ENCODE peak calls at places on chromosomes 2 and 18, in ten cellular contexts. F is HCT116, Z is IMR-90, I is cardiac muscle cell, H is WTC11, Y is uterus, N is adrenal gland, U is body of pancreas, O is heart left ventricle, X is coronary artery. A is an unnamed sample.

GRCh38 chr2:235095569-235095968 is 143.8 kb downstream of the SH3BP4 start:
- DNase-seq in F (no peak), Z (peak), I (no peak), H (no peak), Y (no peak), N (no peak), U (no peak), O (no peak), X (no peak), A (no peak)

GRCh38 chr18:76923485-76924085 is 101.2 kb downstream of the ZNF236 start:
- DNase-seq in F (peak), Z (peak), I (peak), H (peak), Y (no peak), N (no peak), U (peak), O (no peak), X (no peak), A (no peak)

GRCh38 chr2:229408356-229408755 is 137.3 kb upstream of the PID1 start:
- DNase-seq in F (peak), Z (peak), I (no peak), H (no peak), Y (peak), N (peak), U (peak), O (no peak), X (no peak), A (no peak)

GRCh38 chr2:38466849-38467767 is 90.0 kb upstream of the ATL2 start:
- DNase-seq in F (no peak), Z (peak), I (no peak), H (no peak), Y (peak), N (no peak), U (no peak), O (no peak), X (no peak), A (no peak)

GRCh38 chr2:241307055-241307454 is 8.4 kb downstream of the HDLBP start:
- DNase-seq in F (no peak), Z (no peak), I (no peak), H (no peak), Y (no peak), N (no peak), U (no peak), O (no peak), X (no peak), A (no peak)

GRCh38 chr2:69223759-69224494 is 163.1 kb downstream of the GFPT1 start:
- DNase-seq in F (no peak), Z (no peak), I (no peak), H (no peak), Y (no peak), N (no peak), U (no peak), O (no peak), X (no peak), A (no peak)

GRCh38 chr2:107402330-107402729 is 424.4 kb upstream of the RGPD4 start:
- DNase-seq in F (no peak), Z (no peak), I (no peak), H (no peak), Y (no peak), N (no peak), U (no peak), O (no peak), X (no peak), A (no peak)

GRCh38 chr2:239378918-239379640 is 21.7 kb downstream of the HDAC4 start:
- DNase-seq in F (no peak), Z (no peak), I (no peak), H (no peak), Y (no peak), N (no peak), U (peak), O (peak), X (no peak), A (no peak)

GRCh38 chr2:175567435-175568061 is 386.0 kb upstream of the ATP5MC3 start:
- DNase-seq in F (no peak), Z (no peak), I (no peak), H (no peak), Y (no peak), N (no peak), U (no peak), O (no peak), X (no peak), A (no peak)

GRCh38 chr2:193584522-193584938 is 1389.8 kb upstream of the TMEFF2 start:
- DNase-seq in F (peak), Z (peak), I (peak), H (no peak), Y (no peak), N (no peak), U (no peak), O (no peak), X (no peak), A (no peak)

GRCh38 chr2:200788129-200788718 is 23.5 kb upstream of the BZW1 start:
- DNase-seq in F (no peak), Z (peak), I (no peak), H (no peak), Y (no peak), N (no peak), U (no peak), O (no peak), X (no peak), A (no peak)

GRCh38 chr2:121333231-121333630 is 48.2 kb upstream of the TFCP2L1 start:
- DNase-seq in F (no peak), Z (no peak), I (no peak), H (no peak), Y (no peak), N (peak), U (no peak), O (no peak), X (peak), A (no peak)

GRCh38 chr18:9475643-9476580 is 599 bp downstream of the RALBP1 start:
- DNase-seq in F (no peak), Z (peak), I (peak), H (no peak), Y (no peak), N (peak), U (peak), O (no peak), X (peak), A (no peak)

GRCh38 chr18:44035554-44035953 is 645.1 kb upstream of the SETBP1 start:
- DNase-seq in F (no peak), Z (no peak), I (no peak), H (no peak), Y (no peak), N (no peak), U (no peak), O (no peak), X (no peak), A (no peak)

GRCh38 chr2:230713331-230714121 is 884 bp downstream of the CAB39 start:
- DNase-seq in F (no peak), Z (no peak), I (peak), H (peak), Y (peak), N (peak), U (peak), O (peak), X (peak), A (peak)

GRCh38 chr2:10566021-10566420 is 117.9 kb upstream of the ODC1 start:
- DNase-seq in F (no peak), Z (peak), I (no peak), H (no peak), Y (no peak), N (no peak), U (no peak), O (no peak), X (no peak), A (no peak)

GRCh38 chr2:159137511-159138101 is 148.9 kb downstream of the WDSUB1 start:
- DNase-seq in F (no peak), Z (no peak), I (no peak), H (no peak), Y (no peak), N (no peak), U (no peak), O (no peak), X (no peak), A (no peak)

GRCh38 chr2:70123051-70123828 is 36.0 kb downstream of the PCBP1 start:
- DNase-seq in F (no peak), Z (peak), I (peak), H (peak), Y (peak), N (peak), U (peak), O (peak), X (peak), A (no peak)

GRCh38 chr2:27152102-27152795 is 3.4 kb downstream of the TCF23 start:
- DNase-seq in F (no peak), Z (no peak), I (no peak), H (peak), Y (no peak), N (no peak), U (no peak), O (no peak), X (no peak), A (no peak)

GRCh38 chr2:101616411-101616810 is 81.1 kb upstream of the MAP4K4 start:
- DNase-seq in F (no peak), Z (peak), I (no peak), H (no peak), Y (no peak), N (peak), U (peak), O (peak), X (no peak), A (no peak)

GRCh38 chr2:74267068-74267467 is 68.7 kb downstream of the MTHFD2 start:
- DNase-seq in F (peak), Z (no peak), I (peak), H (peak), Y (no peak), N (no peak), U (peak), O (no peak), X (no peak), A (no peak)

GRCh38 chr18:42477261-42477660 is 522.2 kb downstream of the PIK3C3 start:
- DNase-seq in F (no peak), Z (no peak), I (no peak), H (no peak), Y (no peak), N (no peak), U (no peak), O (no peak), X (no peak), A (no peak)
- TF ChIP-seq CTCF in F (no peak), Z (no peak), I (no peak), H (no peak), Y (no peak), N (no peak), U (no peak), O (no peak), X (no peak), A (no peak)

DNA sequence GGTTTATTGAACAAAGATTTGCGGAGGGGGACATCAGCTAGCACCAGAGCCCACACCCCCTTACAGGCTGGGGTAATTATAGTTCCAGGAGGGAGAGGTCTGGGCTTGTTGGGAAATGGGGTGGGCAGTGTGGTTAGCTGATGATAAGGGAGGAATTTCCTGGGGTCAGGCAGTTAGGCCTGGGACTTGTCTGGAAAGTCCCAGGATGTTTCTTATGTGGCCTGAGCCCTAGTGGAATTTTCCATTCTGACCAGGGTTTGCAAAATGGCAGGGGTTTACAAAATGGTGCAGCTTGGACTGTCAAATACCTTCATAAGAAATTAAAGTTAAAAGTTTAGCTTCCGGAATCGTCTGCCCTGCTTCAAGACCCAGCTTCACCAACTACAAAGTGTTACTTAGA is 199.1 kb downstream of the FBXO15 start:
- DNase-seq in F (no peak), Z (peak), I (peak), H (no peak), Y (no peak), N (no peak), U (no peak), O (no peak), X (no peak), A (no peak)
- TF ChIP-seq CTCF in F (no peak), Z (no peak), I (no peak), H (no peak), Y (no peak), N (no peak), U (no peak), O (no peak), X (no peak), A (no peak)

DNA sequence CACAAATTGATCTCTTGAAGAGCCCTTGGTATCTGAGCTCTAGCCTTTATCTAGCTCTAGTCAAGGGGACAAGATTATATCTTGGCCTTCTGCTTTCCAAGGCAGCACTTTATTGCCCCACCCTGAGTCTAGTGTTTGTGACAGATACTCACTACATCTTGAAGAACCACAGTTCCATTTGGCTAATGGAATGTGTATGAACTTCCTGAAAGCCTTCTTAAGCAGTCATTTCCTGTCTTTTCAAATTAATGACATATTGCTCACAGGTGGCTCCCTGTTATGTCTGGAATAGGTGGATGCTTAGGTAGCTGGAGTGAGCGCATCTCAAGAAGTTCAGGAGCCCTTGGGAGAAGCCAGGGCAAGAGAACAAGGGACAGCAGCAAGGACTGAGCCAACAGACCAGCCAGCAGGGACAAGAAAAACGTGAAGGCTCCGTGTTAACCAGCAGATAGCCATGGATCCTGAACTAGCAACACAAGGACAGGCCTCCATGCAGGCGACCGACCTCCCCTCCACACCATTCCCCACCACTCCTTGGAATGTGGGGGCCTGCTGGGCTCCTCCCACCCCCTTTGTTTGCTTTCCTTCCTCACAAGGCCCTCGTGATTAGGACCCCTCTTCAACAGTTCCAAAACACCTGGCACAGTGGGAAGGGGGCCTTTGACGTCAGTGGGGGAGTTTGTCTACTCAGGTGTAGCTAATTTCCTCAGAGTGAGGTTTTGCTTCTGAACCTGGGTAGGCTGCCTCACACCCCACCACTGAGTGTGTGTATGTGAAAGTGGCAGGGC is 37.6 kb downstream of the SLC14A2 start:
- DNase-seq in F (no peak), Z (peak), I (no peak), H (no peak), Y (no peak), N (no peak), U (no peak), O (no peak), X (no peak), A (no peak)
- TF ChIP-seq CTCF in F (no peak), Z (no peak), I (no peak), H (no peak), Y (no peak), N (no peak), U (no peak), O (no peak), X (no peak), A (no peak)

DNA sequence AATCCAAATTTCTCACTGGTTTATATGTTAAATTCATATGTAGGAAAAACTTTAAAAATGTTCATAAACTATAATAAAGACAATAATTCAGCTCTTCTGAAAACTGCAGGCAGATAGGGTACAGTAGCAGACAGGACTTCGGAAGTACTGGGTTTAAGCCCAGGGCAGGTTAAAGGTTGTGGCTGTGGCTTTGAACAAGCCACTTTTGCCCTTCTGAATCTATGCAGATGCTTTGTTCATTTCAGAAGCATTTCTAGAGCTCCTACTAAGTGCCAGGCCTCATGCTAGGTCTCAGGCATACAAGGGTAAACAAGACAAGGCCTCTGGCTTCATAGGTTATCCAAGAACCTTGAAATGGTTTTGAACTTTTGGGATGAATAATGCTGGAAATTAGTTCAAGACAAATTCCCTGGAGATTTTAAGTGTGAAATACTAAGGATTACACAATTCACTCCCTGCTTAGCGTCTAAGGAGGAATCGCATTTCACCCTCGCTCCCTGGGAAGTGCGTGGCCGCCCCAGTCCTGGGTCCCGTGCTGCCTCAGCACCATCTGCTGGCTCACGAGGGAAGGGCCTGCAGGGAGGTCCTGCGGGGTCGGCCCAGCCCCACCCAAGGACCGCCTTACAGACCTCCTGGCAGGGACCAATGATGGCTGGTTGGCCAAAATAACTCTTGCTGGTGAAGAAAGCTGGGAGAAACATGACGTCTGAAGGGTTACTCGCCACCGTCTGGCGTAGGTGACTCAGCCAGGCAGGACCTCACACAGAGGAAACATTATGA is 67.7 kb upstream of the L3MBTL4 start:
- DNase-seq in F (no peak), Z (peak), I (peak), H (peak), Y (peak), N (peak), U (peak), O (peak), X (peak), A (no peak)
- TF ChIP-seq CTCF in F (no peak), Z (peak), I (peak), H (peak), Y (peak), N (peak), U (peak), O (peak), X (peak), A (peak)

GRCh38 chr2:98870516-98871158 is 65.4 kb downstream of the CRACDL start:
- DNase-seq in F (no peak), Z (no peak), I (no peak), H (peak), Y (no peak), N (no peak), U (peak), O (no peak), X (no peak), A (no peak)
- TF ChIP-seq CTCF in F (no peak), Z (no peak), I (no peak), H (no peak), Y (no peak), N (no peak), U (no peak), O (no peak), X (no peak), A (no peak)

GRCh38 chr2:222483513-222484039 is 59.2 kb downstream of the SGPP2 start:
- DNase-seq in F (no peak), Z (no peak), I (peak), H (no peak), Y (no peak), N (peak), U (peak), O (peak), X (no peak), A (no peak)
- TF ChIP-seq CTCF in F (no peak), Z (no peak), I (no peak), H (no peak), Y (no peak), N (no peak), U (no peak), O (no peak), X (no peak), A (peak)

DNA sequence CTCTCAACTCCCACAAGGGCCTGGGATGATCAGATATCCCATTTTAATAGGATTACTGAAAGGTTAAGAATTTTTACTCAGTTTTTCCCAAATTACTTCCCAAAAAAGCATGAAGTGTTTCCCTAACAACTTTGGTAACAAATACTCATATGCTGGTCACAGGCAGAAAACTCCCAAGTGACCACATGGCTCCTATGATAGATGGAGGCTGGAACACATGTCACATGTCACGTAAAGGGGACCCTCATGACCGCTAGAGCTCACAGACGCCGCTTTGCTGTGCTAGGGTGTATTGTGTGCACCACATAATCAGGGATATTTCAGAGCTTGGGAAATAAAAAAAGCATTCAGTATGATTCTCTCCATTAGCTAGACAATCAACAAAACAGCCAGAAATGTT is 228.3 kb downstream of the TMEM163 start:
- DNase-seq in F (no peak), Z (no peak), I (no peak), H (no peak), Y (no peak), N (no peak), U (no peak), O (no peak), X (no peak), A (peak)
- TF ChIP-seq CTCF in F (no peak), Z (no peak), I (no peak), H (no peak), Y (no peak), N (no peak), U (no peak), O (no peak), X (no peak), A (no peak)

DNA sequence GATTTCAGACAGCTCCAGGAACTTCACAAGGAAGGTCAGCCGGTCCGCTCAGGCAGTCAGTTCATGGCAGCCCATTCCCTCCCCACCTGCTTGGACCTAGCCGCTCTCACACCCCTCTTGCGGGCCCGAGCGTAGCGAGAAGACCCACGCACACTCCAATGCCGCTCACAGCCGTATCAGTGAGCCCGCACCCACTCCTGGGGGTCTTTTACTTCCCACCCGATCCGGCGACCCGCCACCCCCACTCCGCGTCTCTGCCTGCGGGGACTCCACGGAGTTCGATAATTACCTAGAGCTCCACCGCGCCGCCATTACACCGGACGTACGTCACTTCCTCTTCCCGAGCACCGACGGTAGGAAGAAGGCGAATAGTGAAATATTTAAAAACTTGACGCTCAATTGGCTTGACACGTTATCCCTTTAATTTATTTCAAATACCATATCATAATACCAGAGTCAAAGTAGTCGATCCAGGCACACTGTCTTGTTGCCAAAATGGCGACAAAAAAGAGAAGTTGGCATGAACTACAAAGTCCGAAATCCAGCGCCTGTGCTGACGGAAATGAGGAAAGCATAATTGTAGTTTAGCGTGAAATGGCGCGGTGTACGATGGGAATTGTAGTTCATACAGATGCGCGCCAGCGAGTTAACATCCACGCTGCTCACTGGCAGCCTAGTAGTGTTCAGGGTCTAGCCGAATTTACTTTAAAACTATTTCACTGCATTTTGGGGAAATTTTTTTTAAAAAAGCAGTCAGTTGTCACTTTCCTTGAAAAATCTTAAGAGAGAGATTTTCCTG is at the start of gene CWC22:
- DNase-seq in F (peak), Z (peak), I (peak), H (peak), Y (peak), N (peak), U (peak), O (peak), X (peak), A (peak)
- TF ChIP-seq CTCF in F (no peak), Z (no peak), I (no peak), H (no peak), Y (no peak), N (no peak), U (no peak), O (no peak), X (no peak), A (no peak)

GRCh38 chr2:160269803-160270570 is 69.9 kb upstream of the ITGB6 start:
- DNase-seq in F (peak), Z (peak), I (peak), H (peak), Y (peak), N (peak), U (peak), O (peak), X (peak), A (peak)
- TF ChIP-seq CTCF in F (no peak), Z (peak), I (peak), H (no peak), Y (peak), N (peak), U (peak), O (peak), X (peak), A (peak)

A was measured in type B pancreatic cell.